ENCODE peak calls at places on chromosomes 5 and 9, in four cellular contexts. F is effector memory CD8-positive, alpha-beta T cell; C is choroid plexus epithelial cell; Y is H54. M is an unnamed sample.

GRCh38 chr5:142654578-142655042 is 31.3 kb downstream of the FGF1 start:
- DNase-seq in F (no peak), C (no peak), Y (no peak), M (no peak)

GRCh38 chr9:137266162-137266527 is 11.0 kb downstream of the NELFB start:
- DNase-seq in F (no peak), C (no peak), Y (no peak), M (no peak)

GRCh38 chr5:27652505-27652904 is 614.1 kb upstream of the CDH9 start:
- DNase-seq in F (no peak), C (no peak), Y (no peak), M (no peak)

GRCh38 chr5:20619606-20620005 is 631.6 kb upstream of the CDH18 start:
- DNase-seq in F (no peak), C (no peak), Y (no peak), M (no peak)

GRCh38 chr9:109307380-109308240 is 13.2 kb downstream of the EPB41L4B start:
- DNase-seq in F (no peak), C (no peak), Y (no peak), M (no peak)

GRCh38 chr9:69454327-69454726 is 129.3 kb downstream of the ENTREP1 start:
- DNase-seq in F (no peak), C (no peak), Y (no peak), M (no peak)

GRCh38 chr5:1537166-1538154 is 13.7 kb upstream of the LPCAT1 start:
- DNase-seq in F (no peak), C (no peak), Y (no peak), M (no peak)

GRCh38 chr5:156375895-156376495 is 49.0 kb downstream of the SGCD start:
- DNase-seq in F (no peak), C (no peak), Y (no peak), M (no peak)

GRCh38 chr5:4640793-4641192 is 499.3 kb upstream of the ADAMTS16 start:
- DNase-seq in F (no peak), C (peak; percentile 10), Y (peak; percentile 20), M (no peak)

GRCh38 chr5:23466401-23466886 is 41.0 kb upstream of the PRDM9 start:
- DNase-seq in F (no peak), C (peak; percentile 73), Y (peak; percentile 8), M (no peak)

M was measured in activated gamma-delta T cell treated with anti-CD3 and anti-CD28 coated beads, Interleukin-2, amount 50 U/mL, for 16 hours.